ENCODE peak calls at places on chromosomes 12 and 14, in seven cellular contexts. Z, R, L, E, F, U and N are unnamed samples.

GRCh38 chr12:7915911-7916403 is 20.0 kb downstream of the SLC2A3 start:
- DNase-seq in F (no peak), E (no peak), U (no peak), R (no peak), L (no peak), Z (no peak), N (no peak)

GRCh38 chr12:19397534-19397933 is 41.8 kb upstream of the AEBP2 start:
- DNase-seq in E (no peak), L (no peak), U (no peak), F (no peak), R (no peak), Z (peak), N (no peak)

GRCh38 chr14:103542545-103543088 is 13.6 kb downstream of the TRMT61A start:
- DNase-seq in R (peak), Z (no peak), F (no peak), U (no peak), E (peak), L (no peak), N (no peak)

GRCh38 chr12:23006413-23006812 is 381.4 kb downstream of the ETNK1 start:
- DNase-seq in E (no peak), R (no peak), F (no peak), L (no peak), U (no peak), Z (peak), N (no peak)

GRCh38 chr12:77058740-77059139 is 6.6 kb downstream of the E2F7 start:
- DNase-seq in U (peak), L (no peak), E (no peak), F (peak), Z (no peak), R (no peak), N (no peak)

GRCh38 chr12:29782285-29782820 is 1.4 kb downstream of the TMTC1 start:
- DNase-seq in R (no peak), E (no peak), F (peak), L (peak), Z (peak), U (peak), N (peak)

GRCh38 chr12:45944771-45945170 is 45.6 kb downstream of the SCAF11 start:
- DNase-seq in Z (no peak), U (peak), L (no peak), R (no peak), F (no peak), E (no peak), N (peak)

GRCh38 chr12:4274960-4275868 is 1.7 kb downstream of the CCND2 start:
- DNase-seq in L (no peak), U (peak), R (no peak), Z (peak), F (peak), E (no peak), N (no peak)

GRCh38 chr14:91306547-91306946 is 62.0 kb upstream of the GPR68 start:
- DNase-seq in U (no peak), L (no peak), R (no peak), E (no peak), Z (no peak), F (no peak), N (no peak)

GRCh38 chr14:96793547-96793946 is 3.6 kb upstream of the VRK1 start:
- DNase-seq in L (no peak), R (no peak), F (peak), Z (no peak), E (no peak), U (peak), N (no peak)

GRCh38 chr14:52767058-52767833 is 24.2 kb downstream of the GNPNAT1 start:
- DNase-seq in E (no peak), U (no peak), F (no peak), Z (peak), R (no peak), L (no peak), N (no peak)

GRCh38 chr14:72633551-72633950 is 260.4 kb downstream of the DPF3 start:
- DNase-seq in L (no peak), Z (peak), R (no peak), E (no peak), F (no peak), U (no peak), N (no peak)

GRCh38 chr14:54690887-54691286 is 124.0 kb downstream of the SAMD4A start:
- DNase-seq in U (no peak), L (no peak), F (no peak), R (no peak), Z (no peak), E (no peak), N (no peak)

GRCh38 chr14:67411375-67411774 is 590 bp downstream of the PLEK2 start:
- DNase-seq in Z (no peak), U (no peak), R (no peak), F (no peak), E (no peak), L (no peak), N (no peak)

GRCh38 chr14:29682789-29683188 is 244.9 kb downstream of the PRKD1 start:
- DNase-seq in Z (no peak), L (no peak), E (no peak), F (no peak), R (no peak), U (no peak), N (no peak)

GRCh38 chr12:64219135-64219534 is 3.0 kb downstream of the KICS2 start:
- DNase-seq in R (no peak), F (peak), E (no peak), Z (no peak), U (no peak), L (no peak), N (no peak)

GRCh38 chr12:14396071-14396470 is 30.6 kb downstream of the ATF7IP start:
- DNase-seq in U (no peak), Z (no peak), E (no peak), L (no peak), F (no peak), R (no peak), N (no peak)

GRCh38 chr12:123063535-123063934 is 83.1 kb downstream of the ARL6IP4 start:
- DNase-seq in E (no peak), F (peak), L (no peak), Z (no peak), R (peak), U (peak), N (no peak)

GRCh38 chr12:57089259-57090245 is 638 bp downstream of the NAB2 start:
- DNase-seq in R (peak), Z (no peak), U (peak), E (peak), F (peak), L (no peak), N (no peak)

GRCh38 chr12:95949801-95950206 is 6.7 kb downstream of the AMDHD1 start:
- DNase-seq in U (no peak), L (no peak), E (no peak), F (no peak), R (no peak), Z (no peak), N (no peak)

GRCh38 chr12:4506430-4506829 is 32.3 kb upstream of the RAD51AP1 start:
- DNase-seq in F (no peak), R (no peak), E (no peak), Z (no peak), L (no peak), U (no peak), N (no peak)

GRCh38 chr12:104599985-104600712 is 143.4 kb downstream of the CHST11 start:
- DNase-seq in R (no peak), E (no peak), F (no peak), Z (no peak), U (no peak), L (no peak), N (no peak)

GRCh38 chr14:100283984-100284881 is 22.0 kb downstream of the SLC25A29 start:
- DNase-seq in R (no peak), Z (no peak), U (no peak), F (no peak), E (peak), L (no peak), N (no peak)

GRCh38 chr12:71158361-71158882 is 623 bp upstream of the TSPAN8 start:
- DNase-seq in Z (peak), L (no peak), R (no peak), E (no peak), F (peak), U (no peak), N (no peak)

GRCh38 chr14:67331368-67332125 is 28.1 kb downstream of the ATP6V1D start:
- DNase-seq in U (no peak), E (no peak), L (peak), F (no peak), R (no peak), Z (no peak), N (no peak)

GRCh38 chr14:23056257-23056955 is 914 bp downstream of the CDH24 start:
- DNase-seq in Z (peak), R (peak), U (peak), E (peak), L (peak), F (peak), N (no peak)

GRCh38 chr12:104463371-104463770 is 6.6 kb downstream of the CHST11 start:
- DNase-seq in R (no peak), L (no peak), Z (no peak), E (no peak), U (no peak), F (no peak), N (no peak)

GRCh38 chr12:89970646-89971192 is 262.1 kb upstream of the ATP2B1 start:
- DNase-seq in E (no peak), L (no peak), R (no peak), U (no peak), Z (no peak), F (no peak), N (no peak)

GRCh38 chr14:99260116-99260515 is 11.9 kb downstream of the BCL11B start:
- DNase-seq in E (no peak), Z (no peak), F (no peak), L (no peak), U (no peak), R (no peak), N (no peak)

GRCh38 chr12:81610955-81611889 is 147.9 kb downstream of the PPFIA2 start:
- DNase-seq in U (peak), E (no peak), L (no peak), R (no peak), F (peak), Z (peak), N (no peak)
- TF ChIP-seq CTCF in U (peak), E (no peak), L (peak), R (no peak), F (peak), Z (peak), N (peak)

GRCh38 chr12:113154351-113154973 is 4.9 kb downstream of the CFAP73 start:
- DNase-seq in U (peak), R (no peak), L (no peak), F (peak), E (no peak), Z (peak), N (no peak)
- H3K4me3 ChIP-seq in U (no peak), R (peak), L (no peak), F (peak), E (peak), Z (peak), N (no peak)

GRCh38 chr14:69152944-69153847 is at the start of gene DCAF5:
- DNase-seq in E (peak), F (peak), U (peak), L (peak), Z (peak), R (peak), N (peak)
- TF ChIP-seq CTCF in E (no peak), F (no peak), U (no peak), L (no peak), Z (no peak), R (no peak), N (no peak)

GRCh38 chr12:56021882-56022497 is 1.1 kb downstream of the IKZF4 start:
- DNase-seq in L (no peak), E (no peak), Z (no peak), U (no peak), R (no peak), F (no peak), N (no peak)

GRCh38 chr12:56017181-56017580 is 3.7 kb upstream of the IKZF4 start:
- DNase-seq in R (no peak), Z (no peak), L (no peak), F (no peak), E (no peak), U (no peak), N (no peak)

GRCh38 chr12:56020437-56021189 is at the start of gene IKZF4:
- DNase-seq in E (no peak), L (no peak), U (no peak), R (peak), Z (no peak), F (no peak), N (no peak)
- H3K4me3 ChIP-seq in E (peak), L (peak), U (peak), R (peak), Z (no peak), F (peak), N (no peak)

GRCh38 chr12:124162151-124163110 is 132.5 kb upstream of the RFLNA start:
- DNase-seq in F (no peak), Z (peak), U (peak), E (peak), L (no peak), R (no peak), N (no peak)
- TF ChIP-seq CTCF in F (no peak), Z (no peak), U (no peak), E (no peak), L (no peak), R (no peak), N (no peak)